ENCODE peak calls at places on chromosomes 6 and 20, in nine cellular contexts. L is activated T-cell treated with anti-CD3 and anti-CD28 coated beads for 1 hour; P is stimulated activated CD4-positive, alpha-beta T cell treated with anti-CD3 and anti-CD28 coated beads, Interleukin-2, amount 100 ng/mL, for 24 hours; H is 8988T; A is caudate nucleus; K is NCI-H1092 treated with DMSO at 0.1 percent for 48 hours; U is COR-L47; I is NCI-H446 treated with DMSO at 0.1 percent for 48 hours; V is kidney. F is an unnamed sample.

GRCh38 chr6:113376847-113377165 is 480.3 kb upstream of the MARCKS start:
- DNase-seq in I (no peak), P (no peak), L (no peak), U (no peak), A (no peak), V (no peak), K (no peak), H (no peak), F (no peak)

GRCh38 chr6:168244961-168245551 is 74.5 kb downstream of the DACT2 start:
- DNase-seq in H (no peak), P (no peak), I (no peak), A (no peak), L (no peak), K (no peak), V (no peak), U (no peak), F (no peak)

GRCh38 chr20:57851025-57851682 is 141.3 kb upstream of the PMEPA1 start:
- DNase-seq in V (no peak), P (peak), A (no peak), K (no peak), L (no peak), U (no peak), I (no peak), H (no peak), F (no peak)

GRCh38 chr6:11632231-11632630 is 94.7 kb downstream of the TMEM170B start:
- DNase-seq in V (peak), K (no peak), A (no peak), U (no peak), I (no peak), L (no peak), P (no peak), H (no peak), F (no peak)

GRCh38 chr6:2843138-2843740 is 1.6 kb upstream of the SERPINB1 start:
- DNase-seq in H (no peak), P (no peak), U (no peak), V (no peak), L (no peak), I (no peak), A (no peak), K (no peak), F (no peak)

GRCh38 chr6:29510202-29510601 is 22.4 kb upstream of the MAS1L start:
- DNase-seq in K (no peak), P (no peak), I (no peak), H (peak), U (no peak), V (no peak), A (no peak), L (no peak), F (no peak)

GRCh38 chr6:93849857-93850256 is 430.5 kb upstream of the EPHA7 start:
- DNase-seq in H (no peak), P (no peak), A (no peak), V (no peak), K (no peak), U (no peak), L (no peak), I (no peak), F (no peak)

GRCh38 chr6:93398723-93399122 is 20.6 kb downstream of the EPHA7 start:
- DNase-seq in V (no peak), I (no peak), U (no peak), H (no peak), K (no peak), A (no peak), L (no peak), P (no peak), F (no peak)

GRCh38 chr6:135493218-135493961 is 4.2 kb downstream of the AHI1 start:
- DNase-seq in U (no peak), K (no peak), A (no peak), V (no peak), H (no peak), I (no peak), P (no peak), L (no peak), F (no peak)

GRCh38 chr20:21340991-21341722 is 38.0 kb downstream of the XRN2 start:
- DNase-seq in V (no peak), A (no peak), H (no peak), U (no peak), K (no peak), L (no peak), P (no peak), I (no peak), F (no peak)

GRCh38 chr20:39880890-39881289 is 808.1 kb downstream of the MAFB start:
- DNase-seq in I (no peak), U (no peak), L (no peak), A (no peak), K (no peak), H (no peak), V (no peak), P (no peak), F (no peak)

GRCh38 chr20:35269055-35269781 is 8.7 kb downstream of the MMP24OS start:
- DNase-seq in A (no peak), K (peak), H (peak), V (peak), P (peak), L (peak), U (peak), I (no peak), F (peak)

GRCh38 chr6:16725145-16725864 is 36.0 kb downstream of the ATXN1 start:
- DNase-seq in I (no peak), U (no peak), P (no peak), K (no peak), A (no peak), V (no peak), H (no peak), L (no peak), F (no peak)

GRCh38 chr6:33979750-33980149 is 166.1 kb downstream of the GRM4 start:
- DNase-seq in I (no peak), P (no peak), U (no peak), L (no peak), V (peak), A (no peak), H (peak), K (no peak), F (no peak)

F was measured in DMS79 treated with DMSO at 0.1 percent for 48 hours.